ENCODE peak calls at places on chromosomes 1 and 21, in seven cellular contexts. C is H9, B is IMR-90, R is mesenchymal stem cell, Y is neuronal stem cell, G is H1, S is mesendoderm. N is an unnamed sample.

GRCh38 chr1:6298530-6298929 is 37.6 kb upstream of the GPR153 start:
- DNase-seq in B (no peak), R (no peak), G (no peak), S (no peak), Y (no peak), C (no peak), N (no peak)

GRCh38 chr1:181153634-181153961 is 65.1 kb downstream of the IER5 start:
- DNase-seq in S (no peak), B (no peak), R (no peak), Y (no peak), G (no peak), C (no peak), N (no peak)

GRCh38 chr1:108831225-108831624 is 25.7 kb downstream of the AKNAD1 start:
- DNase-seq in R (peak; percentile 93), B (peak; percentile 89), S (no peak), C (no peak), G (no peak), Y (no peak), N (peak; percentile 96)

GRCh38 chr1:8211251-8211619 is 106.7 kb upstream of the SLC45A1 start:
- DNase-seq in B (no peak), Y (no peak), R (no peak), C (no peak), S (no peak), G (no peak), N (no peak)

GRCh38 chr1:234730542-234731370 is 120.8 kb upstream of the IRF2BP2 start:
- DNase-seq in C (no peak), G (no peak), R (no peak), S (peak; percentile 48), Y (no peak), B (no peak), N (no peak)

GRCh38 chr1:54239603-54240002 is 39.6 kb downstream of the MRPL37 start:
- DNase-seq in B (no peak), Y (no peak), R (no peak), C (no peak), G (no peak), S (no peak), N (no peak)

GRCh38 chr1:95013948-95014574 is 58.7 kb downstream of the ALG14 start:
- DNase-seq in B (no peak), Y (no peak), G (no peak), S (no peak), C (no peak), R (no peak), N (no peak)

GRCh38 chr1:53949023-53949611 is 3.0 kb downstream of the LRRC42 start:
- DNase-seq in S (peak; percentile 75), G (peak; percentile 63), B (peak; percentile 51), Y (peak; percentile 39), R (peak; percentile 55), C (peak; percentile 54), N (peak; percentile 55)

GRCh38 chr1:60765204-60765603 is 317.2 kb upstream of the NFIA start:
- DNase-seq in Y (no peak), R (no peak), B (no peak), S (peak; percentile 70), C (peak; percentile 45), G (no peak), N (peak; percentile 29)

GRCh38 chr1:48859429-48859828 is 82.7 kb upstream of the BEND5 start:
- DNase-seq in C (no peak), S (no peak), Y (no peak), R (no peak), B (no peak), G (no peak), N (no peak)

GRCh38 chr21:36030581-36031189 is 29.6 kb downstream of the SETD4 start:
- DNase-seq in C (no peak), G (no peak), R (no peak), S (no peak), B (peak; percentile 42), Y (no peak), N (no peak)

GRCh38 chr1:37691497-37692077 is 729 bp upstream of the CDCA8 start:
- DNase-seq in G (no peak), B (peak; percentile 45), C (peak; percentile 41), R (peak; percentile 72), Y (no peak), S (peak; percentile 32), N (peak; percentile 79)

GRCh38 chr1:28668191-28668955 is at the start of gene GMEB1:
- DNase-seq in Y (peak; percentile 85), S (peak; percentile 96), C (peak; percentile 87), G (peak; percentile 83), R (peak; percentile 86), B (peak; percentile 77), N (peak; percentile 94)

GRCh38 chr1:117587479-117588356 is 18.1 kb upstream of the TENT5C start:
- DNase-seq in R (no peak), Y (no peak), C (no peak), S (no peak), B (no peak), G (no peak), N (no peak)

GRCh38 chr1:116777831-116778830 is 23.9 kb downstream of the CD2 start:
- DNase-seq in B (peak; percentile 66), Y (no peak), G (peak; percentile 28), S (no peak), R (peak; percentile 66), C (no peak), N (peak; percentile 22)

GRCh38 chr1:152886090-152886489 is 8.0 kb downstream of the SMCP start:
- DNase-seq in R (no peak), B (no peak), S (no peak), C (no peak), G (no peak), Y (no peak), N (no peak)

GRCh38 chr1:1085911-1086841 is 12.1 kb upstream of the RNF223 start:
- DNase-seq in G (no peak), Y (no peak), C (no peak), B (no peak), R (no peak), S (no peak), N (no peak)

GRCh38 chr1:159860456-159860855 is 2.0 kb downstream of the VSIG8 start:
- DNase-seq in C (no peak), Y (no peak), G (no peak), R (no peak), B (no peak), S (no peak), N (no peak)

GRCh38 chr1:160846281-160846680 is 16.4 kb downstream of the CD244 start:
- DNase-seq in G (no peak), R (no peak), S (no peak), B (no peak), Y (no peak), C (no peak), N (no peak)

GRCh38 chr1:221429262-221429661 is 312.6 kb downstream of the DUSP10 start:
- DNase-seq in S (no peak), R (peak; percentile 77), Y (no peak), C (no peak), G (no peak), B (peak; percentile 63), N (peak; percentile 32)

GRCh38 chr1:58576727-58577675 is at the start of gene TACSTD2:
- DNase-seq in R (peak; percentile 18), Y (no peak), S (peak; percentile 85), C (peak; percentile 83), B (no peak), G (peak; percentile 83), N (peak; percentile 58)

GRCh38 chr1:246784621-246785535 is 60.7 kb downstream of the SCCPDH start:
- DNase-seq in G (no peak), R (peak; percentile 59), Y (no peak), S (no peak), C (no peak), B (peak; percentile 47), N (no peak)

GRCh38 chr1:18632711-18633427 is 2.2 kb downstream of the PAX7 start:
- DNase-seq in R (no peak), Y (no peak), S (peak; percentile 59), C (peak; percentile 49), G (peak; percentile 72), B (no peak), N (no peak)

GRCh38 chr1:2445162-2445822 is 30.8 kb upstream of the PLCH2 start:
- DNase-seq in S (no peak), C (no peak), Y (no peak), B (no peak), G (no peak), R (no peak), N (no peak)

GRCh38 chr1:30815556-30815955 is 58.0 kb upstream of the LAPTM5 start:
- DNase-seq in S (no peak), G (no peak), Y (no peak), B (no peak), C (no peak), R (no peak), N (no peak)
- H3K9ac ChIP-seq in S (no peak overlapping the region), G (no peak overlapping the region), Y (no peak overlapping the region), B (no peak overlapping the region), C (no peak overlapping the region), R (no peak overlapping the region), N (no peak overlapping the region)

GRCh38 chr1:183909672-183910071 is 104.8 kb downstream of the RGL1 start:
- DNase-seq in C (no peak), S (no peak), R (no peak), Y (no peak), B (no peak), G (no peak), N (no peak)
- H3K18ac ChIP-seq in C (no peak overlapping the region), S (no peak overlapping the region), R (no peak overlapping the region), Y (no peak overlapping the region), B (no peak overlapping the region), G (no peak overlapping the region), N (no peak overlapping the region)

GRCh38 chr1:76021816-76022215 is 52.7 kb upstream of the ST6GALNAC3 start:
- DNase-seq in Y (no peak), R (peak; percentile 60), S (no peak), B (no peak), G (no peak), C (no peak), N (peak; percentile 41)
- H3K9ac ChIP-seq in Y (no peak overlapping the region), R (no peak overlapping the region), S (no peak overlapping the region), B (no peak overlapping the region), G (no peak overlapping the region), C (no peak overlapping the region), N (no peak overlapping the region)

DNA sequence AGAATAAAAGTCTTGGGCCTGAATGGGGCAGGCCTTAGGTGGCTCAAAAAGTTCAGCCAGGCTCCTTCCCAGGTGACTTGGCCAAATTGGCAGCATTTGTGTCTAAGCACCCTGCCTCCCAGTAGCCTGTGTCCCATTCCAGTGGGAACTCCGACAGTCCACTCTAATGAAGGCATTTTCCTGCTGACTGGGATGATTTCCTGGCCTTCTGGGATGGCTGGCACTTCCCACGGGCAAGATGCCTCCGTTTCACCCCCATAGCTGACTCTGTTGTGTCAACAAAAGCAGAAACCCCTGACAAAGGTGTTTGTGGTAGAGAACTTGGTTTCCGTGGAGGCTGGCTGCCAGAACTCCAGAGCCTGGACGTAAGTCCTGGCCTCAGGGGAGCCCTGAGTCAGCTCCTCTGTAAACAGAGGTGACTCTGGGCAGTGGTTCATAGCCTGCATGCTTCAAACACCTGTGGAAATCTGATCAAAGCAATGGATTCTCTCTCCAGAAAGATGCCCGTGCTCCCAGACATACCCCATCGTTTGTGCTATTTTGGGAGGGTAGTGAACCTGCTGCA is 36.6 kb downstream of the WNT3A start:
- DNase-seq in R (no peak), C (peak; percentile 7), Y (no peak), G (peak; percentile 17), B (peak; percentile 29), S (no peak), N (no peak)
- H3K18ac ChIP-seq in R (no peak overlapping the region), C (no peak overlapping the region), Y (no peak overlapping the region), G (no peak overlapping the region), B (no peak overlapping the region), S (no peak overlapping the region), N (no peak overlapping the region)